ENCODE peak calls at places on chromosomes 3 and 15, in eight cellular contexts. O is cardiac muscle cell; Q is left ventricle myocardium inferior; G is MM.1S; U is CD8-positive, alpha-beta T cell; Z is heart left ventricle; X is SK-N-SH; A is ascending aorta. S is an unnamed sample.

GRCh38 chr3:178059124-178059523 is 477.1 kb upstream of the KCNMB2 start:
- DNase-seq in Q (no peak), A (no peak), O (peak; percentile 68), X (no peak), U (no peak), Z (no peak), G (no peak), S (no peak)

GRCh38 chr3:13106308-13106970 is 33.2 kb upstream of the IQSEC1 start:
- DNase-seq in U (no peak), Z (no peak), Q (no peak), X (no peak), G (no peak), A (no peak), O (no peak), S (no peak)

GRCh38 chr3:138187296-138188012 is at the start of gene ARMC8:
- DNase-seq in U (peak; percentile 26), Q (peak; percentile 63), Z (peak; percentile 56), O (no peak), A (peak; percentile 73), X (peak; percentile 85), G (peak; percentile 65), S (peak; percentile 74)

GRCh38 chr3:194673761-194674160 is 1.8 kb upstream of the LSG1 start:
- DNase-seq in O (no peak), U (no peak), X (no peak), G (no peak), Q (no peak), A (no peak), Z (no peak), S (no peak)

GRCh38 chr15:79513916-79514315 is 81.8 kb downstream of the MINAR1 start:
- DNase-seq in Q (no peak), O (no peak), G (no peak), U (no peak), X (no peak), A (no peak), Z (no peak), S (no peak)

GRCh38 chr15:52337961-52338535 is 42.4 kb upstream of the MYO5C start:
- DNase-seq in O (peak; percentile 34), X (peak; percentile 48), G (no peak), U (no peak), Q (no peak), Z (no peak), A (no peak), S (no peak)

GRCh38 chr15:65426216-65426853 is 3.6 kb upstream of the IGDCC4 start:
- DNase-seq in U (no peak), O (no peak), Q (peak; percentile 3), G (no peak), Z (no peak), X (no peak), A (no peak), S (no peak)

GRCh38 chr3:131142580-131142979 is 115.9 kb downstream of the NEK11 start:
- DNase-seq in Q (no peak), A (no peak), X (no peak), G (no peak), Z (no peak), U (no peak), O (peak; percentile 25), S (no peak)

GRCh38 chr15:89998141-89998661 is 2.9 kb upstream of the ZNF710 start:
- DNase-seq in U (no peak), Q (no peak), G (no peak), O (peak; percentile 35), A (no peak), X (no peak), Z (no peak), S (peak; percentile 79)

GRCh38 chr3:32216172-32216783 is 22.2 kb upstream of the CMTM8 start:
- DNase-seq in Z (no peak), U (no peak), Q (no peak), A (no peak), X (no peak), G (no peak), O (no peak), S (peak; percentile 33)

GRCh38 chr3:148955544-148956346 is 35.6 kb upstream of the GYG1 start:
- DNase-seq in U (no peak), Q (no peak), Z (peak; percentile 54), X (peak; percentile 50), O (peak; percentile 94), G (peak; percentile 52), A (peak; percentile 89), S (peak; percentile 76)

GRCh38 chr3:59978979-59979378 is 929.2 kb upstream of the CFAP20DC start:
- DNase-seq in O (no peak), G (peak; percentile 46), U (no peak), Z (no peak), Q (no peak), X (no peak), A (no peak), S (no peak)

GRCh38 chr3:64408770-64409169 is 183.5 kb upstream of the PRICKLE2 start:
- DNase-seq in O (peak; percentile 14), A (no peak), Q (no peak), U (no peak), G (no peak), Z (no peak), X (no peak), S (no peak)

GRCh38 chr15:60392601-60392985 is 5.2 kb downstream of the ANXA2 start:
- DNase-seq in U (peak; percentile 18), Z (no peak), G (no peak), Q (no peak), X (no peak), A (no peak), O (peak; percentile 82), S (peak; percentile 45)

DNA sequence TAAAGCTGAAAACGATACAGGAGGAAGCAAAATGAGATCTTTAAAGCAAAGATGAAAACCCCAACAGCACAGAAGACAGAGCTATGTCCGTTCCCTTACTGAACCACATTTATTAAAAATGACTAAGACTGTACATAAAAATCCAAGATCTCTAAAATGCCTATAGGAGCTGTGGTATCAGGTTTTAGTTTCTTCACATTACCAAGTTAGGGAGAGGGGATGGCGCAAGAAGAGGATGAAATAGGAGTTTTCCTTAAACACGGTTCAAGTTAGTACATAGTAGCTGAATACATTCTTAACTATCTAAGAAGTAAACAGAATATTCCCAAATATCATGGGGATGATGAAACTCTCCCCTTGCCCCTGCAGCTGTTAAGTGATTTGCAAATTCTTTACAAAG is 6.3 kb downstream of the EOMES start:
- DNase-seq in O (no peak), X (no peak), G (no peak), A (no peak), U (no peak), Z (no peak), Q (no peak), S (no peak)
- TF ChIP-seq CTCF in O (no peak), X (no peak), G (no peak), A (no peak), U (no peak), Z (no peak), Q (no peak), S (no peak)

GRCh38 chr3:52892290-52892624 is 5.1 kb downstream of the STIMATE start:
- DNase-seq in Z (no peak), Q (no peak), U (no peak), O (no peak), X (peak; percentile 48), A (no peak), G (no peak), S (peak; percentile 34)

GRCh38 chr3:52893723-52894122 is 3.6 kb downstream of the STIMATE start:
- DNase-seq in U (no peak), Q (no peak), Z (no peak), G (no peak), O (no peak), X (no peak), A (no peak), S (peak; percentile 78)

GRCh38 chr3:52891615-52892081 is 5.7 kb downstream of the STIMATE start:
- DNase-seq in X (no peak), G (no peak), Q (no peak), U (no peak), O (peak; percentile 53), Z (no peak), A (no peak), S (no peak)

GRCh38 chr3:52891164-52891563 is 6.2 kb downstream of the STIMATE start:
- DNase-seq in U (no peak), X (no peak), Z (no peak), A (no peak), O (no peak), Q (no peak), G (no peak), S (peak; percentile 13)

DNA sequence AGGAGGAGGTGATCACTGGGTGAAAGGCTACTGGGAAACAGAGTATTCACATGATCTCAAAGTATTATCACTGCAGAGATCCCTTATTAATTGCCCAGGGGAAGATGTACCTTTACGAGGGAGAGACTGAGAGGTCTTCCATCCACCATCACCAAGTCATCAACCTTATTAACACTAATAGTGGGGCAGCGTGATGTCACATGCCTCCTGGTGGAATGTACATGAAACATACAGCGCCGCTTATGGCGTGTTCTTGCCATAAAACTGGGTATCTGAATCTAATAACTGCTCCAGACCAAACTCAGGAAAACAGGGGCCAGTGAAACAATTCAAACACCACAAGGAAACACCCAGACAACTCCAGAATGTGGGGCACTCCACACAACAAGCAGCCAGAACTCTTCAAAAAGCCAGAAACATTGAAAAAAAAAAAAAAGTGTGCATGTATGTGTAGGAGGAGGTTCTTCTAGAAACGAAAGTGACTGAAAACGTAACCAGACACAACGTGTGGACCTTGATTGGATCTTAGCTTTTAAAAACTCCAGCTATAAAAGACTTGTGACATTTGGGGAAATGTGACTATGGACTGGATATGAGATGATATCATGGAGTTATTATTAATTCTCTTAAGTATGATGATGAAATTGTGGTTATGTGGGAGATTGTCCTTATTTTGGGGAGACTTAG is 4.6 kb downstream of the STIMATE start:
- DNase-seq in O (peak; percentile 46), Z (no peak), X (no peak), Q (no peak), A (no peak), G (peak; percentile 57), U (no peak), S (no peak)
- H3K4me1 ChIP-seq in O (peaks cover 6% of the 10 kb centered on the region), Z (peaks cover 14% of the 10 kb centered on the region), X (peaks cover 40% of the 10 kb centered on the region), Q (peaks cover 67% of the 10 kb centered on the region), A (peaks cover 56% of the 10 kb centered on the region), G (peaks cover 5% of the 10 kb centered on the region), U (peaks cover 26% of the 10 kb centered on the region), S (peaks cover 71% of the 10 kb centered on the region)

GRCh38 chr3:165667676-165668075 is 169.5 kb downstream of the BCHE start:
- DNase-seq in Q (no peak), G (peak; percentile 74), Z (no peak), U (no peak), X (no peak), O (no peak), A (no peak), S (no peak)
- H3K27ac ChIP-seq in Q (no peak overlapping the region), G (no peak overlapping the region), Z (no peak overlapping the region), U (no peak overlapping the region), X (no peak overlapping the region), O (no peak overlapping the region), A (no peak overlapping the region), S (no peak overlapping the region)

DNA sequence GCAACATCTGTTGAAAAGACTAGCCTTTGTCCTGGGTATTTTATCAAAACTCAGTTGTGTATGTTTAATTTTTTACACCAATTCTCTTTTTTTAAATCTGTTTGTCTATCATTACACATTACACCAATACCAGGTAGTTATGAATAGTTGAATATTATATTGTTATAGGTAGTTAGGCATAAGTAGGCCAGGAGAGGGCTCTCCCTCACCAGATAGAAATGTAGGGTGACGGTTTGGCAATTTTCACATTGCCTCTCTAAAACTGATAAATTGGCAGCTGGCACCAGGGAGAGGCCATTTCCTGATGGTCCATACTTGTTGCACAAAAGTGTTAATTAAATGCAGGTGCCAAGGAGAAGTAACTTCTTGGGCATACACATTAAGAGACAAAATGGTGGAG is 483.1 kb upstream of the EPHA6 start:
- DNase-seq in O (no peak), U (no peak), Z (no peak), X (no peak), A (no peak), G (peak; percentile 51), Q (no peak), S (no peak)
- TF ChIP-seq CTCF in O (no peak), U (no peak), Z (no peak), X (peak; percentile 45), A (no peak), G (peak; percentile 48), Q (no peak), S (no peak)

GRCh38 chr15:99437315-99438221 is 128.2 kb upstream of the MEF2A start:
- DNase-seq in G (no peak), Z (peak; percentile 13), X (no peak), O (no peak), U (no peak), Q (no peak), A (peak; percentile 71), S (no peak)
- H3K4me1 ChIP-seq in G (no peaks in the 10 kb centered on the region), Z (peaks cover 30% of the 10 kb centered on the region), X (peaks cover 6% of the 10 kb centered on the region), O (peaks cover 5% of the 10 kb centered on the region), U (peaks cover 87% of the 10 kb centered on the region), Q (peaks cover 95% of the 10 kb centered on the region), A (peaks cover 40% of the 10 kb centered on the region), S (peaks cover 20% of the 10 kb centered on the region)